ENCODE peak calls at places on chromosomes 12 and 14, in eight cellular contexts. One of them, this sample, is unnamed.

GRCh38 chr12:120528861-120529525 is at the start of gene COQ5:
- DNase-seq in heart right ventricle: peak; percentile 91
- DNase-seq in ascending aorta: peak; percentile 94
- DNase-seq in left ventricle myocardium inferior: peak; percentile 91
- DNase-seq in fibroblast of lung: peak; percentile 81
- DNase-seq in HepG2: peak; percentile 80
- DNase-seq in cardiac muscle cell: peak; percentile 92
- DNase-seq in A549: peak; percentile 74
- DNase-seq in this sample: peak; percentile 93

GRCh38 chr12:1662761-1663439 is 28.0 kb upstream of the ADIPOR2 start:
- DNase-seq in heart right ventricle: peak; percentile 40
- DNase-seq in ascending aorta: no peak
- DNase-seq in left ventricle myocardium inferior: no peak
- DNase-seq in fibroblast of lung: peak; percentile 22
- DNase-seq in HepG2: no peak
- DNase-seq in cardiac muscle cell: peak; percentile 65
- DNase-seq in A549: peak; percentile 67
- DNase-seq in this sample: peak; percentile 70

GRCh38 chr12:90922068-90922743 is 32.8 kb downstream of the CCER1 start:
- DNase-seq in heart right ventricle: no peak
- DNase-seq in ascending aorta: no peak
- DNase-seq in left ventricle myocardium inferior: no peak
- DNase-seq in fibroblast of lung: peak; percentile 72
- DNase-seq in HepG2: no peak
- DNase-seq in cardiac muscle cell: no peak
- DNase-seq in A549: no peak
- DNase-seq in this sample: no peak

GRCh38 chr14:104252256-104253215 is 114.1 kb downstream of the KIF26A start:
- DNase-seq in heart right ventricle: no peak
- DNase-seq in ascending aorta: no peak
- DNase-seq in left ventricle myocardium inferior: no peak
- DNase-seq in fibroblast of lung: no peak
- DNase-seq in HepG2: no peak
- DNase-seq in cardiac muscle cell: no peak
- DNase-seq in A549: no peak
- DNase-seq in this sample: peak; percentile 42

GRCh38 chr12:47414511-47414910 is 291.3 kb downstream of the RPAP3 start:
- DNase-seq in heart right ventricle: no peak
- DNase-seq in ascending aorta: no peak
- DNase-seq in left ventricle myocardium inferior: no peak
- DNase-seq in fibroblast of lung: no peak
- DNase-seq in HepG2: no peak
- DNase-seq in cardiac muscle cell: no peak
- DNase-seq in A549: no peak
- DNase-seq in this sample: no peak

GRCh38 chr14:72610831-72611200 is 283.1 kb downstream of the DPF3 start:
- DNase-seq in heart right ventricle: no peak
- DNase-seq in ascending aorta: no peak
- DNase-seq in left ventricle myocardium inferior: no peak
- DNase-seq in fibroblast of lung: peak; percentile 63
- DNase-seq in HepG2: no peak
- DNase-seq in cardiac muscle cell: no peak
- DNase-seq in A549: no peak
- DNase-seq in this sample: no peak

GRCh38 chr12:3055712-3056467 is 21.3 kb upstream of the TSPAN9 start:
- DNase-seq in heart right ventricle: no peak
- DNase-seq in ascending aorta: no peak
- DNase-seq in left ventricle myocardium inferior: no peak
- DNase-seq in fibroblast of lung: peak; percentile 42
- DNase-seq in HepG2: peak; percentile 80
- DNase-seq in cardiac muscle cell: no peak
- DNase-seq in A549: no peak
- DNase-seq in this sample: no peak

GRCh38 chr12:12845794-12846243 is 32.7 kb downstream of the DDX47 start:
- DNase-seq in heart right ventricle: no peak
- DNase-seq in ascending aorta: no peak
- DNase-seq in left ventricle myocardium inferior: no peak
- DNase-seq in fibroblast of lung: no peak
- DNase-seq in HepG2: no peak
- DNase-seq in cardiac muscle cell: no peak
- DNase-seq in A549: no peak
- DNase-seq in this sample: no peak

GRCh38 chr12:62792526-62792925 is 142.4 kb downstream of the PPM1H start:
- DNase-seq in heart right ventricle: no peak
- DNase-seq in ascending aorta: no peak
- DNase-seq in left ventricle myocardium inferior: no peak
- DNase-seq in fibroblast of lung: no peak
- DNase-seq in HepG2: no peak
- DNase-seq in cardiac muscle cell: no peak
- DNase-seq in A549: no peak
- DNase-seq in this sample: no peak

GRCh38 chr12:11725616-11726015 is 76.1 kb downstream of the ETV6 start:
- DNase-seq in heart right ventricle: no peak
- DNase-seq in ascending aorta: no peak
- DNase-seq in left ventricle myocardium inferior: no peak
- DNase-seq in fibroblast of lung: peak; percentile 14
- DNase-seq in HepG2: no peak
- DNase-seq in cardiac muscle cell: no peak
- DNase-seq in A549: no peak
- DNase-seq in this sample: no peak

GRCh38 chr12:49623142-49623899 is at the start of gene PRPF40B:
- DNase-seq in heart right ventricle: peak; percentile 91
- DNase-seq in ascending aorta: peak; percentile 93
- DNase-seq in left ventricle myocardium inferior: peak; percentile 90
- DNase-seq in fibroblast of lung: peak; percentile 77
- DNase-seq in HepG2: peak; percentile 77
- DNase-seq in cardiac muscle cell: peak; percentile 94
- DNase-seq in A549: peak; percentile 95
- DNase-seq in this sample: peak; percentile 93

GRCh38 chr14:78644824-78645559 is 474.8 kb downstream of the NRXN3 start:
- DNase-seq in heart right ventricle: no peak
- DNase-seq in ascending aorta: no peak
- DNase-seq in left ventricle myocardium inferior: no peak
- DNase-seq in fibroblast of lung: no peak
- DNase-seq in HepG2: no peak
- DNase-seq in cardiac muscle cell: no peak
- DNase-seq in A549: no peak
- DNase-seq in this sample: no peak

GRCh38 chr14:21041676-21042433 is at the start of gene RNASE7:
- DNase-seq in heart right ventricle: no peak
- DNase-seq in ascending aorta: no peak
- DNase-seq in left ventricle myocardium inferior: no peak
- DNase-seq in fibroblast of lung: peak; percentile 57
- DNase-seq in HepG2: no peak
- DNase-seq in cardiac muscle cell: no peak
- DNase-seq in A549: no peak
- DNase-seq in this sample: no peak

GRCh38 chr12:54329756-54330155 is 4.8 kb downstream of the COPZ1 start:
- DNase-seq in heart right ventricle: no peak
- DNase-seq in ascending aorta: no peak
- DNase-seq in left ventricle myocardium inferior: no peak
- DNase-seq in fibroblast of lung: peak; percentile 46
- DNase-seq in HepG2: peak; percentile 20
- DNase-seq in cardiac muscle cell: no peak
- DNase-seq in A549: no peak
- DNase-seq in this sample: no peak

GRCh38 chr14:37056473-37056872 is 115.9 kb downstream of the SLC25A21 start:
- DNase-seq in heart right ventricle: no peak
- DNase-seq in ascending aorta: no peak
- DNase-seq in left ventricle myocardium inferior: no peak
- DNase-seq in fibroblast of lung: peak; percentile 86
- DNase-seq in HepG2: no peak
- DNase-seq in cardiac muscle cell: no peak
- DNase-seq in A549: peak; percentile 18
- DNase-seq in this sample: no peak

GRCh38 chr12:52433501-52434095 is 573 bp downstream of the KRT75 start:
- DNase-seq in heart right ventricle: no peak
- DNase-seq in ascending aorta: no peak
- DNase-seq in left ventricle myocardium inferior: no peak
- DNase-seq in fibroblast of lung: no peak
- DNase-seq in HepG2: no peak
- DNase-seq in cardiac muscle cell: no peak
- DNase-seq in A549: no peak
- DNase-seq in this sample: no peak

DNA sequence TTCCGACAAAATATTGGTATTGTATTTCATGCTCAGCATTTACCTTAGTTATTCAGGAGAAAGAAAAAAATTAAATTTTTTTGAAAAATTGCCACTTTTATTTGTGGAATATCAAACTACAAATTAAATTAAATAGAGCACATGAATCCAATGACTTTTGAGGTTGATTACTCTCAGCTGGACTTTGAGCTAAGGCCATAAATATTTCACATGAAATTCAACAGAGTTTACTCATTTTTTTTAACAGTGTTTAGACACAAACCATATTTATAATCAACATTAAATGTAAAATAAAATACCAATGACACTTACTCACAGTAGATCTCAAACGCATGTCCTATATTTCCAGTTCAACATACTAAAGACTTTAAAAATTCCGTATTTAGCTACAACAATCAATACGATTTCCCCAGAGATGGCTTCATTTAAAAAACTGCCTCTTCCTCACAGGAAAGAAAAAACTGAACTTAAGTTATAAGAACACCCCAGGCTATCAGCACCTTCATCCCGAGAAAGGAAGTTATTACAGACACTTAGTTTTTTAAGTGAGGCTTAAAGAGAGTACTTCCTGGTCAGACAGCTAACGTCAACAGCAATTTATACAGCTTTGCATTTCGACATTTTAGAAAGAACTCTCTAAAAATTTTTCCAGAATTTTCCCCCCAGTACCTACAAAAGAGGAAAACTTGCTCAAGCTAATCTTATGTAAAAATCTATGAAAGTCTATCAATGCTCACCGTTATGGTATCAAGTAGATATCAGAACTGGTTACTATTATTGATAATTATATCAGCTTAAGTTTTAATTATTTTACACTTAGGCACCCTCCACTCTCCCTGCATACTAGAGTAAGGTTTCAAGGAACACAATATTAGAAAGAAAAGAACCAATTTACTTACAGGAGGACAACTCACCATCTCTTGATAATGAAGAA is 13.8 kb downstream of the TAOK3 start:
- DNase-seq in heart right ventricle: no peak
- DNase-seq in ascending aorta: no peak
- DNase-seq in left ventricle myocardium inferior: no peak
- DNase-seq in fibroblast of lung: no peak
- DNase-seq in HepG2: no peak
- DNase-seq in cardiac muscle cell: no peak
- DNase-seq in A549: no peak
- DNase-seq in this sample: no peak
- H3K4me3 ChIP-seq in heart right ventricle: no peak overlapping the region
- H3K4me3 ChIP-seq in ascending aorta: peak overlapping the region; percentile 11
- H3K4me3 ChIP-seq in left ventricle myocardium inferior: no peak overlapping the region
- H3K4me3 ChIP-seq in fibroblast of lung: no peak overlapping the region
- H3K4me3 ChIP-seq in HepG2: no peak overlapping the region
- H3K4me3 ChIP-seq in cardiac muscle cell: no peak overlapping the region
- H3K4me3 ChIP-seq in A549: peak overlapping the region; percentile 29
- H3K4me3 ChIP-seq in this sample: no peak overlapping the region

DNA sequence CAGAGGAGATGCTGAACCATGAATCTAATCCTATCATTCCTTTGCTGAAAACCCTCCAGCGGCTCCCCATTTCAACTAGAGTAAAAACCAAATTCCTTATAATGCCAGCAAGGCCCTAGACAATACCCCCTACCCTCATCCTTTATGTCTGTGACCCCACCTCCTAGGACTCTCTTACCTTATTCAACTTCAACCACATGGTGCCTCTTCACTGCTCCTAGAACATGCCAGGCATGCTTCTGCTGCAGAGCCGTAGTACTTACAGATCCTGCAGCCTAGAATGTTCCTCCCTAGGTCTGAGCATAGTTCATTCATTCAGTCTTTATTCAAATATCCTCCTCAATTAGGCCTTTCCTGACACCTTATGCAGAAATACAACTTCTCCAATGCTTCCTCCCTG is 54.9 kb downstream of the DCAF5 start:
- DNase-seq in heart right ventricle: no peak
- DNase-seq in ascending aorta: no peak
- DNase-seq in left ventricle myocardium inferior: no peak
- DNase-seq in fibroblast of lung: no peak
- DNase-seq in HepG2: no peak
- DNase-seq in cardiac muscle cell: no peak
- DNase-seq in A549: no peak
- DNase-seq in this sample: no peak
- TF ChIP-seq CTCF in heart right ventricle: no peak
- TF ChIP-seq CTCF in ascending aorta: no peak
- TF ChIP-seq CTCF in left ventricle myocardium inferior: no peak
- TF ChIP-seq CTCF in fibroblast of lung: no peak
- TF ChIP-seq CTCF in HepG2: no peak
- TF ChIP-seq CTCF in cardiac muscle cell: no peak
- TF ChIP-seq CTCF in A549: no peak
- TF ChIP-seq CTCF in this sample: no peak

DNA sequence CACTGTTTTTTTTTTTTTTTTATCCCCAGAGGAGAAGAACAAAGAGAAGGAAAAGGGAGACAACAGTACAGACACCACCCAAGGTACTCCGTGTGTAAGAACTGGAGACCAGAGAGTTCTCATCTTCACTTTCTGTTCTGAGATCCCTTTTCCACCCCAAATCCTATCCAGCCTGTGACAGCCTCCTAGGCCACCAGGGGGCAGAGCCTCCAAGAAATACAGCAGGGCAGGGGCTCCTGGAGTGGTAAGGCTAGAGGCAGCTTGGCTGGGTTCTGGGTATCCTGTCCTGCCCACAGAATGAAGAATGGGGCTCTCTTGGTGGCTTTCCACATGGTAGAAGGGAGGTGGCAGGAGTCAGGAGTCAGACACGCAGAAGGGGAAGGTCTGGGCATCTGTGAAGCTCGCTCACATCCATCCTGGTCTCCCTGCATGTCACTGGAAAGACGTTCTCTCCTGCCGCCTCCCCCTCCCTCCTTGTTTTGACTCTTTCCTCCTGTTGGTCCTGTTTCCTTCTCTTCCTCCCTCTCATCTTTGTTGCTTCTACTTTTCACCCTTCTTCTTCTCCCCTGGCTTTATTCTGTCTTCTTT is 12.0 kb downstream of the CLSTN3 start:
- DNase-seq in heart right ventricle: no peak
- DNase-seq in ascending aorta: no peak
- DNase-seq in left ventricle myocardium inferior: no peak
- DNase-seq in fibroblast of lung: peak; percentile 11
- DNase-seq in HepG2: peak; percentile 41
- DNase-seq in cardiac muscle cell: peak; percentile 60
- DNase-seq in A549: peak; percentile 87
- DNase-seq in this sample: no peak
- H3K4me1 ChIP-seq in heart right ventricle: peaks cover 8% of the 10 kb centered on the region
- H3K4me1 ChIP-seq in ascending aorta: no peaks in the 10 kb centered on the region
- H3K4me1 ChIP-seq in left ventricle myocardium inferior: no peaks in the 10 kb centered on the region
- H3K4me1 ChIP-seq in fibroblast of lung: no peaks in the 10 kb centered on the region
- H3K4me1 ChIP-seq in HepG2: no peaks in the 10 kb centered on the region
- H3K4me1 ChIP-seq in cardiac muscle cell: no peaks in the 10 kb centered on the region
- H3K4me1 ChIP-seq in A549: no peaks in the 10 kb centered on the region
- H3K4me1 ChIP-seq in this sample: no peaks in the 10 kb centered on the region

DNA sequence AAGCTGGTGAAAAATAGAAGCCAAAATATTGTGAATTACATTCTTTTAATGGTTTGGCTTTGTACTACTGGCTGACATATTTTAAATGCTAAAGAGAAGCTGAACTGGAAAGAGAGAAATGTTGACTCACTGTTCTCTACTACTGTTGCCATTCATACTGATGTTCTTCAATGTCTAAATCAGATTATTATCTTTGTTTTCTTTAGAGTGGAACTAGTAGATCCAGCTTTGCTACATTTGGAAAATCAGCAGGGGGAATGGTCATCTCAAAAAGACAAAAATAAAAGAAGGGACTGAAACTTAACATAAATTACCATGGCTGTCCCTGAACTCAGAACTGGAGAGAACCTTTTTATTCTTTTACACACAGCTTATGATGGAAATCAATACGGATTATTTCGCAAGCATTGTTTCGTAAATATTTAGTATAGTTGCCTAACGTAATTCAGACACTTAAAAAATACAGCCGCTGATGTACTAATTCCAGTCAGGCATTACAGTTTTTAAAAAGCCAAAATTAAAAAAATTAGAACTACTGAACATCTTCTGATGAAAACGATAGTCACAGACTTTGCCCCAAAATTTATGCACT is 76.3 kb upstream of the OTX2 start:
- DNase-seq in heart right ventricle: no peak
- DNase-seq in ascending aorta: no peak
- DNase-seq in left ventricle myocardium inferior: no peak
- DNase-seq in fibroblast of lung: no peak
- DNase-seq in HepG2: peak; percentile 2
- DNase-seq in cardiac muscle cell: no peak
- DNase-seq in A549: no peak
- DNase-seq in this sample: no peak
- H3K4me3 ChIP-seq in heart right ventricle: no peak overlapping the region
- H3K4me3 ChIP-seq in ascending aorta: no peak overlapping the region
- H3K4me3 ChIP-seq in left ventricle myocardium inferior: no peak overlapping the region
- H3K4me3 ChIP-seq in fibroblast of lung: no peak overlapping the region
- H3K4me3 ChIP-seq in HepG2: no peak overlapping the region
- H3K4me3 ChIP-seq in cardiac muscle cell: no peak overlapping the region
- H3K4me3 ChIP-seq in A549: no peak overlapping the region
- H3K4me3 ChIP-seq in this sample: no peak overlapping the region